ENCODE peak calls at places on chromosomes 16 and 17, in seven cellular contexts. R is SJSA1; K is dorsolateral prefrontal cortex; J is right cardiac atrium; P is RWPE2; C is CD8-positive, alpha-beta T cell; O is stomach. L is an unnamed sample.

GRCh38 chr16:9901-10665 is 43.3 kb downstream of the POLR3K start:
- DNase-seq in R (no peak), K (no peak), J (no peak), P (no peak), C (peak), O (peak), L (peak)

GRCh38 chr16:259814-260253 is 15.9 kb downstream of the RGS11 start:
- DNase-seq in R (no peak), K (no peak), J (no peak), P (peak), C (no peak), O (no peak), L (no peak)

GRCh38 chr17:37134050-37134449 is 185.3 kb downstream of the AATF start:
- DNase-seq in R (no peak), K (no peak), J (no peak), P (no peak), C (no peak), O (no peak), L (no peak)

GRCh38 chr17:74089869-74090464 is 113.5 kb upstream of the RPL38 start:
- DNase-seq in R (peak), K (peak), J (no peak), P (no peak), C (peak), O (peak), L (no peak)

GRCh38 chr17:73342549-73343167 is 30.9 kb upstream of the CDC42EP4 start:
- DNase-seq in R (peak), K (no peak), J (no peak), P (no peak), C (no peak), O (no peak), L (no peak)

GRCh38 chr17:2108170-2108569 is 53.3 kb downstream of the HIC1 start:
- DNase-seq in R (no peak), K (no peak), J (no peak), P (no peak), C (no peak), O (no peak), L (no peak)

GRCh38 chr16:52597772-52598483 is 51.0 kb upstream of the TOX3 start:
- DNase-seq in R (no peak), K (no peak), J (no peak), P (no peak), C (no peak), O (peak), L (no peak)

GRCh38 chr16:28915181-28915580 is 9.9 kb downstream of the RABEP2 start:
- DNase-seq in R (no peak), K (no peak), J (no peak), P (no peak), C (no peak), O (no peak), L (no peak)

GRCh38 chr16:87757841-87758426 is 7.9 kb downstream of the KLHDC4 start:
- DNase-seq in R (no peak), K (no peak), J (no peak), P (no peak), C (no peak), O (no peak), L (no peak)

GRCh38 chr16:66687906-66688625 is 8.5 kb downstream of the CMTM4 start:
- DNase-seq in R (no peak), K (no peak), J (no peak), P (no peak), C (no peak), O (no peak), L (no peak)

GRCh38 chr17:14268264-14268663 is 31.6 kb upstream of the CDRT15 start:
- DNase-seq in R (no peak), K (no peak), J (no peak), P (no peak), C (no peak), O (no peak), L (no peak)

GRCh38 chr17:2062571-2063183 is 7.8 kb downstream of the HIC1 start:
- DNase-seq in R (peak), K (no peak), J (peak), P (no peak), C (no peak), O (no peak), L (no peak)

GRCh38 chr17:15969463-15969862 is 24.5 kb downstream of the ADORA2B start:
- DNase-seq in R (no peak), K (no peak), J (no peak), P (no peak), C (no peak), O (no peak), L (no peak)

GRCh38 chr17:43442711-43443110 is 41.1 kb upstream of the DHX8 start:
- DNase-seq in R (no peak), K (no peak), J (no peak), P (no peak), C (no peak), O (no peak), L (no peak)

GRCh38 chr17:79872762-79873161 is 33.5 kb upstream of the CBX4 start:
- DNase-seq in R (no peak), K (no peak), J (no peak), P (no peak), C (no peak), O (no peak), L (no peak)

GRCh38 chr16:55035037-55035436 is 104.4 kb downstream of the IRX5 start:
- DNase-seq in R (no peak), K (no peak), J (no peak), P (no peak), C (no peak), O (peak), L (peak)

GRCh38 chr17:50922107-50922506 is 56.0 kb upstream of the TOB1 start:
- DNase-seq in R (no peak), K (no peak), J (no peak), P (no peak), C (no peak), O (no peak), L (no peak)

GRCh38 chr17:57245786-57246185 is 10.5 kb upstream of the MSI2 start:
- DNase-seq in R (no peak), K (no peak), J (no peak), P (no peak), C (no peak), O (no peak), L (no peak)

GRCh38 chr16:745739-746138 is 4.9 kb upstream of the CIAO3 start:
- DNase-seq in R (no peak), K (no peak), J (no peak), P (no peak), C (no peak), O (peak), L (no peak)

GRCh38 chr17:64778367-64779290 is 116.5 kb upstream of the SMURF2 start:
- DNase-seq in R (peak), K (no peak), J (peak), P (no peak), C (no peak), O (peak), L (no peak)

GRCh38 chr16:85940214-85940613 is 41.3 kb downstream of the IRF8 start:
- DNase-seq in R (no peak), K (no peak), J (no peak), P (no peak), C (no peak), O (no peak), L (no peak)

GRCh38 chr16:78538284-78538683 is 438.8 kb downstream of the WWOX start:
- DNase-seq in R (no peak), K (no peak), J (no peak), P (no peak), C (no peak), O (no peak), L (no peak)

GRCh38 chr16:80656731-80657150 is 115.9 kb downstream of the DYNLRB2 start:
- DNase-seq in R (no peak), K (no peak), J (no peak), P (no peak), C (peak), O (no peak), L (no peak)

GRCh38 chr17:72192409-72193192 is 71.8 kb downstream of the SOX9 start:
- DNase-seq in R (no peak), K (no peak), J (peak), P (no peak), C (no peak), O (no peak), L (no peak)

GRCh38 chr16:23561586-23561985 is 4.1 kb downstream of the UBFD1 start:
- DNase-seq in R (no peak), K (no peak), J (no peak), P (no peak), C (no peak), O (no peak), L (no peak)

GRCh38 chr17:3964203-3965122 is at the start of gene ATP2A3:
- DNase-seq in R (no peak), K (no peak), J (no peak), P (peak), C (peak), O (peak), L (peak)

GRCh38 chr17:7260601-7261376 is 1.5 kb downstream of the CLDN7 start:
- DNase-seq in R (no peak), K (no peak), J (peak), P (no peak), C (peak), O (peak), L (no peak)

GRCh38 chr17:42194133-42194899 is at the start of gene GHDC:
- DNase-seq in R (peak), K (peak), J (peak), P (no peak), C (peak), O (peak), L (peak)

GRCh38 chr17:70655179-70655578 is 485.8 kb downstream of the KCNJ2 start:
- DNase-seq in R (no peak), K (no peak), J (no peak), P (no peak), C (no peak), O (no peak), L (no peak)

GRCh38 chr17:39099686-39100293 is 51.6 kb downstream of the PLXDC1 start:
- DNase-seq in R (no peak), K (no peak), J (peak), P (no peak), C (no peak), O (no peak), L (no peak)

DNA sequence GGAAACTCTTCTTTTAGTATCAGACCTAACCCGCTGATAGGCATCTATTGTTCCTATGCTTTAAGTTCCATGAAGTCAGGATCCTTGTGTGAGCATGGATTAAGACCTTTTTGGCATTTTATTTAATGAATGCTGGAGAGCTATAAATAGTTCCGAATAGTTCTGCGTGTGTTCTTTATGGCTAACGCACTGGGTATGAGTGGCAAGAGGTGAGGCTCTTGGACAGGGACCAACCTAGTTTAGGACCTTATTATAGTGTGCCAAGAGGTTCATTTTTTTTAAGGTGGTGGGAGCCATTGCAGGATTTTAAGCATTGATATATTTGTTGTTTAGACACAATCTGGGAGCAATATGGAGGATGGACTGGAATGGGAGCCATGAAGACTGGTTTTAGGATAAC is 71.8 kb downstream of the KPNA2 start:
- DNase-seq in R (no peak), K (no peak), J (no peak), P (no peak), C (no peak), O (no peak), L (no peak)
- H3K27ac ChIP-seq in R (no peak), K (no peak), J (no peak), P (no peak), C (no peak), O (no peak), L (no peak)

GRCh38 chr17:60573139-60573975 is 26.6 kb upstream of the PPM1D start:
- DNase-seq in R (no peak), K (no peak), J (no peak), P (no peak), C (no peak), O (no peak), L (no peak)
- H3K27ac ChIP-seq in R (peak), K (no peak), J (peak), P (no peak), C (no peak), O (no peak), L (peak)

GRCh38 chr16:89179148-89179484 is 7.6 kb downstream of the CDH15 start:
- DNase-seq in R (no peak), K (no peak), J (no peak), P (no peak), C (no peak), O (no peak), L (no peak)
- H3K27ac ChIP-seq in R (no peak), K (no peak), J (no peak), P (no peak), C (no peak), O (no peak), L (no peak)

DNA sequence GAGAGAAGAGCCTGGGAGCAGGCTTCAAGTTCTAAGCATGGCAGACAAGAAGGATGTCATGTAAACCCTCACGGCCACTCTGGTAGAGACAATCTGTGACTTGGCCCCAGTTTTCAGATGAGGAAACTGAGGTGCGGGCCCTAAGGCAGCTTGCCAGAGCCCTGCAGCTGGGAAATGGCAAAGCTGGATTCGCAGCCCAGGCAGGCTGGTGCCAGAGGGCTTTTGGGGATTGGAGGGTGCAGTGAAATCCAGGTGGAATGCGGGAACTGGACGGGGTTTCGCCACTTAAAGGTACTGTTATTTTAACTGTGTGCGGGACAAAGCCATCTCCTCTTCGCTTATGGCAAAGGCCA is 477 bp upstream of the OSGIN1 start:
- DNase-seq in R (peak), K (no peak), J (no peak), P (no peak), C (no peak), O (peak), L (no peak)
- H3K27ac ChIP-seq in R (peak), K (peak), J (peak), P (peak), C (no peak), O (peak), L (no peak)

GRCh38 chr16:8826278-8826879 is 28.7 kb downstream of the PMM2 start:
- DNase-seq in R (no peak), K (no peak), J (no peak), P (no peak), C (no peak), O (no peak), L (no peak)

GRCh38 chr16:8832383-8833100 is 34.9 kb downstream of the PMM2 start:
- DNase-seq in R (no peak), K (no peak), J (no peak), P (no peak), C (no peak), O (no peak), L (no peak)

GRCh38 chr16:8831450-8832382 is 34.1 kb downstream of the PMM2 start:
- DNase-seq in R (no peak), K (no peak), J (no peak), P (no peak), C (no peak), O (no peak), L (no peak)

GRCh38 chr16:8828541-8829165 is 31.0 kb downstream of the PMM2 start:
- DNase-seq in R (peak), K (no peak), J (no peak), P (no peak), C (no peak), O (no peak), L (no peak)
- H3K27ac ChIP-seq in R (no peak), K (no peak), J (no peak), P (peak), C (no peak), O (no peak), L (no peak)

GRCh38 chr17:77409282-77410161 is 268.8 kb downstream of the SEC14L1 start:
- DNase-seq in R (peak), K (no peak), J (peak), P (no peak), C (no peak), O (peak), L (peak)

GRCh38 chr17:77408284-77408683 is 267.5 kb downstream of the SEC14L1 start:
- DNase-seq in R (no peak), K (no peak), J (no peak), P (no peak), C (no peak), O (no peak), L (no peak)

GRCh38 chr17:77405867-77406513 is 265.2 kb downstream of the SEC14L1 start:
- DNase-seq in R (no peak), K (no peak), J (no peak), P (no peak), C (peak), O (no peak), L (no peak)

GRCh38 chr17:77404812-77405581 is 264.2 kb downstream of the SEC14L1 start:
- DNase-seq in R (peak), K (no peak), J (peak), P (no peak), C (peak), O (peak), L (peak)

DNA sequence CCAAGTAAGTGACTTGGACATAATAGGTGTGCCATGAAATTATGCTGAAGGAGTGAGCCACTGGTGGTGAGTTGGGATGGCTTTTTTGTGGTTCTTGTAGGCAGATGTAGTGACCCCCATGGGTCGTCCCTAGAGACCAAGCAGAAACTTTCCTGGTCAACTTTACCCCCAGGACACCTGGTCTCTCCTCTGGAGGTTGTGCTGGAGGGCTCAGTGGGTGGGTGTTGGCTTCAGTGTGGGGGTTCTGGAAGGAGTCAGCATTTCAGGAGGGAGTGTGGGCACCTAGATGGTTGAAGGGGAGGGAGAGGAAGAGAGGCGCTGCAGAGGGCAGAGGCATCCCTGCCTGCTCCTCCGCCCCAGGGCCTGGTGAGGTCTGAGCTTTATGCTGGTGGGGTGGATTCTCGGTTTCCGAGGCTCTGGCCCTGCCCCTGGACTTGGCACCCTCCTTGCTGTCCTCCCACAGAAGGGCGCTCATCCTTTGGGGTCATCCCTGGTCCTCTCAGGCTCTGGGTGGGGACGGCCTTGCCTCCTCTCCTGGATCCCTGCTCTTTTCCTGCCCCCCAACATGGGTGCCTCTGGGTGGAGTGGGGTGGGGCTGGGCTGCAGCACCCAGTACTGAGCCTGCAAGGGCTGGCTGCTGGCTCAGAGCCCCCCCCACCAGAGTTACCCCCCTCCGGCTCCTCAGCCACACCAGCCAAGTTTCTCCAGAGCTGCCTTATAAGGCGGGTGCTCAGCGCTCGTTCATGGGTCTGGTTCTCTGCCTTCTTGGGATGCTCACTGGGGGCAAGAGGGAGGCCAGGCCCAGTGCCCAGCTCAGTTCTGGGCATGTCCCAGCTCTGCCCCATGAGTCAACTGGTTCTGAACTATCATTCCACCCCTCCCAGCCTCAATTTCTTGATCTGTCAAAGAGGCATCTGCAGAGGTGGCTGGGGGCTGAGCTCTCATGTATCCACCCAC is 266.8 kb downstream of the SEC14L1 start:
- DNase-seq in R (no peak), K (no peak), J (no peak), P (no peak), C (no peak), O (no peak), L (no peak)
- H3K27ac ChIP-seq in R (no peak), K (no peak), J (no peak), P (peak), C (no peak), O (peak), L (peak)

GRCh38 chr17:41184480-41184961 is at the start of gene KRTAP4-1:
- DNase-seq in R (no peak), K (no peak), J (no peak), P (no peak), C (no peak), O (no peak), L (no peak)

GRCh38 chr17:41186872-41187271 is 2.2 kb upstream of the KRTAP4-1 start:
- DNase-seq in R (no peak), K (no peak), J (no peak), P (no peak), C (no peak), O (no peak), L (no peak)

GRCh38 chr17:41178843-41179616 is 1.0 kb upstream of the KRTAP4-2 start:
- DNase-seq in R (no peak), K (no peak), J (no peak), P (no peak), C (no peak), O (no peak), L (no peak)

GRCh38 chr17:41190328-41190727 is 641 bp downstream of the KRTAP9-1 start:
- DNase-seq in R (no peak), K (no peak), J (no peak), P (no peak), C (no peak), O (no peak), L (no peak)

GRCh38 chr17:41185001-41185400 is 290 bp upstream of the KRTAP4-1 start:
- DNase-seq in R (no peak), K (no peak), J (no peak), P (no peak), C (no peak), O (no peak), L (no peak)
- H3K27ac ChIP-seq in R (no peak), K (no peak), J (no peak), P (no peak), C (no peak), O (no peak), L (no peak)

GRCh38 chr16:2771496-2772402 is 5.3 kb downstream of the ELOB start:
- DNase-seq in R (no peak), K (no peak), J (no peak), P (no peak), C (no peak), O (no peak), L (no peak)
- H3K27ac ChIP-seq in R (no peak), K (no peak), J (no peak), P (peak), C (no peak), O (no peak), L (no peak)